ENCODE peak calls at places on chromosomes 6 and 20, in ten cellular contexts. One of them, this sample, is unnamed.

GRCh38 chr6:136725124-136725523 is 67.2 kb downstream of the MAP3K5 start:
- DNase-seq in AG04449: no peak
- DNase-seq in fibroblast of pulmonary artery: no peak
- DNase-seq in activated T-helper 2 cell treated with anti-CD3 and anti-CD28 coated beads, Interferon-gamma antibody, Interleukin-2, Interleukin-4, amounts not matched to agents 10 μg/mL and 5 μg/mL and 100 μg/mL, durations not matched to agents 14 hours and 24 hours and 36 hours: no peak
- DNase-seq in HCT116: no peak
- DNase-seq in GM19239: no peak
- DNase-seq in H7: no peak
- DNase-seq in neural progenitor cell: no peak
- DNase-seq in CD8-positive, alpha-beta memory T cell: no peak
- DNase-seq in NCI-H345: no peak
- DNase-seq in this sample: no peak

GRCh38 chr6:27495386-27496135 is 22.7 kb upstream of the ZNF184 start:
- DNase-seq in AG04449: peak; percentile 74
- DNase-seq in fibroblast of pulmonary artery: peak; percentile 83
- DNase-seq in activated T-helper 2 cell treated with anti-CD3 and anti-CD28 coated beads, Interferon-gamma antibody, Interleukin-2, Interleukin-4, amounts not matched to agents 10 μg/mL and 5 μg/mL and 100 μg/mL, durations not matched to agents 14 hours and 24 hours and 36 hours: peak; percentile 49
- DNase-seq in HCT116: peak; percentile 59
- DNase-seq in GM19239: no peak
- DNase-seq in H7: peak; percentile 64
- DNase-seq in neural progenitor cell: peak; percentile 81
- DNase-seq in CD8-positive, alpha-beta memory T cell: no peak
- DNase-seq in NCI-H345: no peak
- DNase-seq in this sample: peak; percentile 72

GRCh38 chr20:22575087-22575721 is 9.2 kb downstream of the FOXA2 start:
- DNase-seq in AG04449: no peak
- DNase-seq in fibroblast of pulmonary artery: no peak
- DNase-seq in activated T-helper 2 cell treated with anti-CD3 and anti-CD28 coated beads, Interferon-gamma antibody, Interleukin-2, Interleukin-4, amounts not matched to agents 10 μg/mL and 5 μg/mL and 100 μg/mL, durations not matched to agents 14 hours and 24 hours and 36 hours: no peak
- DNase-seq in HCT116: no peak
- DNase-seq in GM19239: no peak
- DNase-seq in H7: no peak
- DNase-seq in neural progenitor cell: peak; percentile 55
- DNase-seq in CD8-positive, alpha-beta memory T cell: no peak
- DNase-seq in NCI-H345: peak; percentile 92
- DNase-seq in this sample: no peak

GRCh38 chr6:45192556-45192955 is 135.6 kb upstream of the RUNX2 start:
- DNase-seq in AG04449: no peak
- DNase-seq in fibroblast of pulmonary artery: no peak
- DNase-seq in activated T-helper 2 cell treated with anti-CD3 and anti-CD28 coated beads, Interferon-gamma antibody, Interleukin-2, Interleukin-4, amounts not matched to agents 10 μg/mL and 5 μg/mL and 100 μg/mL, durations not matched to agents 14 hours and 24 hours and 36 hours: no peak
- DNase-seq in HCT116: no peak
- DNase-seq in GM19239: no peak
- DNase-seq in H7: no peak
- DNase-seq in neural progenitor cell: no peak
- DNase-seq in CD8-positive, alpha-beta memory T cell: no peak
- DNase-seq in NCI-H345: no peak
- DNase-seq in this sample: no peak

GRCh38 chr20:46624941-46625340 is 26.3 kb downstream of the SLC13A3 start:
- DNase-seq in AG04449: no peak
- DNase-seq in fibroblast of pulmonary artery: no peak
- DNase-seq in activated T-helper 2 cell treated with anti-CD3 and anti-CD28 coated beads, Interferon-gamma antibody, Interleukin-2, Interleukin-4, amounts not matched to agents 10 μg/mL and 5 μg/mL and 100 μg/mL, durations not matched to agents 14 hours and 24 hours and 36 hours: no peak
- DNase-seq in HCT116: no peak
- DNase-seq in GM19239: no peak
- DNase-seq in H7: no peak
- DNase-seq in neural progenitor cell: no peak
- DNase-seq in CD8-positive, alpha-beta memory T cell: no peak
- DNase-seq in NCI-H345: no peak
- DNase-seq in this sample: no peak

GRCh38 chr6:144150673-144151009 is 324 bp downstream of the STX11 start:
- DNase-seq in AG04449: no peak
- DNase-seq in fibroblast of pulmonary artery: peak; percentile 18
- DNase-seq in activated T-helper 2 cell treated with anti-CD3 and anti-CD28 coated beads, Interferon-gamma antibody, Interleukin-2, Interleukin-4, amounts not matched to agents 10 μg/mL and 5 μg/mL and 100 μg/mL, durations not matched to agents 14 hours and 24 hours and 36 hours: peak; percentile 28
- DNase-seq in HCT116: peak; percentile 41
- DNase-seq in GM19239: no peak
- DNase-seq in H7: peak; percentile 69
- DNase-seq in neural progenitor cell: peak; percentile 68
- DNase-seq in CD8-positive, alpha-beta memory T cell: peak; percentile 69
- DNase-seq in NCI-H345: peak; percentile 46
- DNase-seq in this sample: peak; percentile 27

GRCh38 chr6:18473765-18474164 is 86.6 kb downstream of the RNF144B start:
- DNase-seq in AG04449: no peak
- DNase-seq in fibroblast of pulmonary artery: no peak
- DNase-seq in activated T-helper 2 cell treated with anti-CD3 and anti-CD28 coated beads, Interferon-gamma antibody, Interleukin-2, Interleukin-4, amounts not matched to agents 10 μg/mL and 5 μg/mL and 100 μg/mL, durations not matched to agents 14 hours and 24 hours and 36 hours: no peak
- DNase-seq in HCT116: no peak
- DNase-seq in GM19239: no peak
- DNase-seq in H7: no peak
- DNase-seq in neural progenitor cell: no peak
- DNase-seq in CD8-positive, alpha-beta memory T cell: no peak
- DNase-seq in NCI-H345: no peak
- DNase-seq in this sample: no peak

GRCh38 chr6:133609404-133610270 is 279.3 kb upstream of the TCF21 start:
- DNase-seq in AG04449: peak; percentile 100
- DNase-seq in fibroblast of pulmonary artery: peak; percentile 100
- DNase-seq in activated T-helper 2 cell treated with anti-CD3 and anti-CD28 coated beads, Interferon-gamma antibody, Interleukin-2, Interleukin-4, amounts not matched to agents 10 μg/mL and 5 μg/mL and 100 μg/mL, durations not matched to agents 14 hours and 24 hours and 36 hours: no peak
- DNase-seq in HCT116: peak; percentile 85
- DNase-seq in GM19239: no peak
- DNase-seq in H7: no peak
- DNase-seq in neural progenitor cell: no peak
- DNase-seq in CD8-positive, alpha-beta memory T cell: no peak
- DNase-seq in NCI-H345: no peak
- DNase-seq in this sample: no peak

GRCh38 chr6:119957195-119957594 is 607.6 kb upstream of the MAN1A1 start:
- DNase-seq in AG04449: no peak
- DNase-seq in fibroblast of pulmonary artery: no peak
- DNase-seq in activated T-helper 2 cell treated with anti-CD3 and anti-CD28 coated beads, Interferon-gamma antibody, Interleukin-2, Interleukin-4, amounts not matched to agents 10 μg/mL and 5 μg/mL and 100 μg/mL, durations not matched to agents 14 hours and 24 hours and 36 hours: no peak
- DNase-seq in HCT116: no peak
- DNase-seq in GM19239: no peak
- DNase-seq in H7: peak; percentile 32
- DNase-seq in neural progenitor cell: peak; percentile 57
- DNase-seq in CD8-positive, alpha-beta memory T cell: no peak
- DNase-seq in NCI-H345: no peak
- DNase-seq in this sample: peak; percentile 23

GRCh38 chr6:152391179-152391880 is 245.8 kb downstream of the SYNE1 start:
- DNase-seq in AG04449: peak; percentile 37
- DNase-seq in fibroblast of pulmonary artery: no peak
- DNase-seq in activated T-helper 2 cell treated with anti-CD3 and anti-CD28 coated beads, Interferon-gamma antibody, Interleukin-2, Interleukin-4, amounts not matched to agents 10 μg/mL and 5 μg/mL and 100 μg/mL, durations not matched to agents 14 hours and 24 hours and 36 hours: no peak
- DNase-seq in HCT116: no peak
- DNase-seq in GM19239: no peak
- DNase-seq in H7: no peak
- DNase-seq in neural progenitor cell: no peak
- DNase-seq in CD8-positive, alpha-beta memory T cell: no peak
- DNase-seq in NCI-H345: no peak
- DNase-seq in this sample: no peak

This sample was measured in neuronal stem cell.